ENCODE peak calls at places on chromosomes 11 and 22, in eight cellular contexts. T, I, C, F, S, K, H and X are unnamed samples. For H3K27me3, the result is how much of the 10 kb centered on the place peaks cover.

GRCh38 chr11:122491486-122491885 is 164.0 kb upstream of the UBASH3B start:
- DNase-seq in T (peak), F (no peak), S (peak), H (no peak), I (no peak), K (no peak), C (peak), X (no peak)

GRCh38 chr11:117984471-117984870 is 1.7 kb upstream of the IL10RA start:
- DNase-seq in H (no peak), F (no peak), C (no peak), S (no peak), I (no peak), T (no peak), K (no peak), X (no peak)

GRCh38 chr11:59187587-59187986 is 15.7 kb downstream of the DTX4 start:
- DNase-seq in I (peak), F (peak), K (peak), S (peak), T (no peak), C (peak), H (peak), X (no peak)

GRCh38 chr11:39570526-39570925 is 1888.9 kb downstream of the LRRC4C start:
- DNase-seq in S (no peak), C (no peak), K (no peak), F (no peak), I (no peak), H (no peak), T (no peak), X (no peak)

GRCh38 chr11:123798513-123799252 is 7.5 kb downstream of the OR6M1 start:
- DNase-seq in K (no peak), I (no peak), F (no peak), C (no peak), H (peak), T (no peak), S (no peak), X (no peak)

GRCh38 chr11:134410766-134411165 is 1.3 kb downstream of the B3GAT1 start:
- DNase-seq in T (no peak), K (no peak), C (no peak), H (no peak), S (no peak), F (no peak), I (no peak), X (no peak)

GRCh38 chr11:11173316-11174025 is 179.6 kb downstream of the CSNK2A3 start:
- DNase-seq in K (no peak), I (no peak), H (no peak), C (no peak), T (no peak), S (no peak), F (no peak), X (no peak)

GRCh38 chr11:127074151-127074761 is 73.7 kb upstream of the KIRREL3 start:
- DNase-seq in C (peak), F (no peak), S (peak), T (no peak), K (no peak), H (peak), I (no peak), X (no peak)

GRCh38 chr22:36439481-36440271 is 41.8 kb downstream of the TXN2 start:
- DNase-seq in H (peak), C (peak), I (peak), S (peak), F (peak), K (no peak), T (no peak), X (no peak)

GRCh38 chr11:121479839-121480238 is 27.1 kb upstream of the SORL1-AS1 start:
- DNase-seq in H (no peak), F (no peak), I (no peak), S (no peak), K (no peak), T (no peak), C (no peak), X (no peak)

GRCh38 chr11:100876826-100877545 is 189.9 kb downstream of the ARHGAP42 start:
- DNase-seq in S (peak), T (no peak), K (no peak), F (no peak), C (peak), H (no peak), I (no peak), X (no peak)

GRCh38 chr11:64372802-64373597 is 14.0 kb downstream of the RPS6KA4 start:
- DNase-seq in K (no peak), C (no peak), I (no peak), H (peak), F (no peak), T (no peak), S (no peak), X (no peak)

GRCh38 chr11:88535916-88536547 is 198.5 kb upstream of the CTSC start:
- DNase-seq in S (peak), F (no peak), I (no peak), K (no peak), C (peak), H (no peak), T (no peak), X (no peak)

GRCh38 chr22:19893363-19893762 is 38.7 kb upstream of the GNB1L start:
- DNase-seq in S (no peak), I (no peak), T (no peak), H (no peak), K (no peak), C (no peak), F (no peak), X (no peak)
- H3K27me3 ChIP-seq in S (under half), I (under half), T (under half), H (under half), K (under half), C (under half), F (under half), X (under half)

GRCh38 chr11:853682-854448 is 11.2 kb downstream of the TSPAN4 start:
- DNase-seq in T (no peak), F (no peak), H (no peak), C (no peak), I (no peak), S (no peak), K (no peak), X (no peak)
- H3K27me3 ChIP-seq in T (under half), F (under half), H (under half), C (under half), I (under half), S (under half), K (under half), X (under half)

GRCh38 chr22:27846910-27847309 is 45.4 kb upstream of the MN1 start:
- DNase-seq in C (no peak), S (no peak), I (no peak), T (no peak), K (no peak), F (no peak), H (no peak), X (no peak)
- H3K27me3 ChIP-seq in C (under half), S (under half), I (under half), T (under half), K (under half), F (under half), H (under half), X (under half)

DNA sequence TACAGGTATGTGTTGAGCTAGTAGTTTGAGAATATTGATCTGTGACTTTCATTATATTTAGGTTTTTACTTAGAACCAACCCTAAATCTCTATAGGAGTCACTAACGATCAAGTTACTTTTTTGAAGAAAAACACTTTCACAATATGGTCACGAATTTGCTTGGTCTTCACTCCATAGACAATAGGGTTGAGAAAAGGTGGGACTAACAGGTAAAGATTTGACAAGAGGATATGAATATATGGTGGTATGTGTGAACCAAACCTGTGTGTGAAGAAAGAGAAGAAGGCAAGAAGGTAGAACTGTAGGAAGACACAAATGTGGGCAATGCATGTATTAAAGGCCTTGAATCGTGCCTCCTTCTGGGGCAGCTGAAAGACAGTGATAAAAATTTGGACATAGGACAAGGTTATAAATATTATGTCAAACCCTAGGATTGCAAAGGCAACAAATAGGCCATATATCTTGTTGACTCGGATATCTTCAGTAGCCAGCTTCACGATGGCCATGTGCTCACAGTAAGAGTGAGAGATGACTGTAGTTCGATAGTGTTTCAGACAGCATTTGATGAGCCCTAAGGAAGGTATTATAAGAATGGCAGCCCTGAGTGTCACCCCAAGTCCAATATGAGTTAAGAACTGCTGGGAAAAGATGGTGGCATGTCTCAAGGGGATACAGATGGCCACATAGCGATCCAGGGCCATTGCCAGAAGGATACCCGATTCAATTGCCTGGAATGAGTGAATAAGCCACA is 6.4 kb downstream of the OR52A5 start:
- DNase-seq in S (no peak), T (no peak), K (no peak), C (no peak), H (no peak), I (no peak), F (no peak), X (no peak)
- H3K27me3 ChIP-seq in S (under half), T (under half), K (under half), C (under half), H (under half), I (under half), F (under half), X (under half)

GRCh38 chr22:44245438-44245837 is 64.7 kb downstream of the PARVG start:
- DNase-seq in T (peak), K (no peak), I (peak), C (no peak), S (no peak), H (no peak), F (no peak), X (no peak)

GRCh38 chr22:44247923-44248892 is 64.5 kb downstream of the SHISAL1 start:
- DNase-seq in K (no peak), F (no peak), I (no peak), T (peak), S (no peak), C (no peak), H (no peak), X (no peak)

GRCh38 chr22:44247346-44247745 is 65.4 kb downstream of the SHISAL1 start:
- DNase-seq in K (no peak), C (no peak), S (no peak), T (peak), I (no peak), F (no peak), H (no peak), X (no peak)

GRCh38 chr22:44245867-44246266 is 65.1 kb downstream of the PARVG start:
- DNase-seq in H (no peak), F (no peak), S (no peak), C (no peak), K (no peak), T (peak), I (no peak), X (no peak)

DNA sequence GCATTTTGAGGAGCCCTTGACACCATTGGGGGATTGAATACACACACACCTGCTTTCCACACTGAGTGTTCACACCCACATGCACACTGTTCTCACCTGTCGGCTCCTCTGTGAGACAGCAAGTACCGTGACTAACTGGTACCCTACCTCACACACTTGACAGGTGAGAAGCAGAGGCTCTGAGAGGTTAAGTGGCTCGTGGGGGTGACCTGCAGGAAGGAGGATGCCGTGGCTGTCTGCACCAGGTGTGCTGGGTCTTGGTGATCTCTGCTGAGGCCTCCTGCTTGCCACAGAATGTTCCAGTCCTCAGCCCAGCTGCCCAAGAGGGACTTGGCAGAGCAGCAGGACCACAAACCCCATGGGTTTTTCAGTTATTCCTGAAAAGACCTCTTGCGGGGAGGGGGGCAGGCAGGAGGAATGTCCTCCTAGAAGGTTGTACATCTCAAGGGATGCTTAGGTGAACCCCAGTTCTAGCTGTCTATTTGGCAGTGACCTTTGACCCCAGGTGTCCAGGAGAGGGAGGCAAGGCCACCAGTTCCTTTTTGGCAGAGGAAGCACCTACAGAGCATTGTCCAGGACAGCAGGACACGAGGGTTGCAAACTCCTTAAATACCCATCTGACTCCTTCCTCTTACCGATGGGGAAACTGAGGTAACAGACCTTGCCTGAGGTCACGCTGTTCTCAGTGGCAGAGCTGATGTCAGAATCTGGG is 66.0 kb downstream of the SHISAL1 start:
- DNase-seq in H (no peak), I (no peak), T (no peak), K (no peak), S (no peak), F (no peak), C (no peak), X (no peak)
- H3K27me3 ChIP-seq in H (under half), I (under half), T (under half), K (under half), S (under half), F (under half), C (under half), X (under half)

DNA sequence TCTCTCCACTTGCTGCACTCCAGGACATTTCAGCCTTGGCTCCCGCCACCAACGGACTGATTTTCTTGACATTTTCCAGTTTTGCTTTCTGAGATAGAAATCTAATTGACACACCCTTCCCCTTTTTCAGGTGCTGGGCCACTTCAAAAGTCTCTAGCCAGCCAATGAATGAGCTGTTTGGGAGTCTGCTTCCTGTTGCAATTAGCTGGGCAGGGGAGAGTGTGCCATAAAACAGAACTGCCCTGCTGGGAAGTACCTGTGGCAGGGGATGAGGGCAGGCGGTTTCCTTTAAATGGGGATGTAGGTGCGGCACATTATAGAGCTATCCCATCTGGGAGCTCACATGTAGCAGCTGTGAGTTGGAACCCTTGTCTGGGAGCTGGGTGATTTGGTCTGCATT is 21.1 kb upstream of the PLET1 start:
- DNase-seq in H (no peak), I (no peak), K (no peak), F (no peak), S (no peak), T (no peak), C (no peak), X (no peak)
- H3K27me3 ChIP-seq in H (under half), I (under half), K (under half), F (under half), S (under half), T (under half), C (under half), X (under half)

GRCh38 chr11:1548221-1549070 is 23.6 kb downstream of the DUSP8 start:
- DNase-seq in C (peak), H (peak), T (peak), F (peak), K (peak), I (peak), S (peak), X (peak)

GRCh38 chr11:1546077-1546535 is 26.0 kb downstream of the DUSP8 start:
- DNase-seq in F (no peak), C (no peak), I (peak), K (no peak), H (no peak), S (no peak), T (no peak), X (no peak)

GRCh38 chr11:1546536-1547466 is 25.3 kb downstream of the DUSP8 start:
- DNase-seq in K (peak), T (no peak), C (peak), F (no peak), H (peak), S (peak), I (peak), X (no peak)

GRCh38 chr11:1547467-1548098 is 24.5 kb downstream of the DUSP8 start:
- DNase-seq in T (no peak), F (no peak), S (no peak), H (no peak), I (peak), C (no peak), K (no peak), X (no peak)

DNA sequence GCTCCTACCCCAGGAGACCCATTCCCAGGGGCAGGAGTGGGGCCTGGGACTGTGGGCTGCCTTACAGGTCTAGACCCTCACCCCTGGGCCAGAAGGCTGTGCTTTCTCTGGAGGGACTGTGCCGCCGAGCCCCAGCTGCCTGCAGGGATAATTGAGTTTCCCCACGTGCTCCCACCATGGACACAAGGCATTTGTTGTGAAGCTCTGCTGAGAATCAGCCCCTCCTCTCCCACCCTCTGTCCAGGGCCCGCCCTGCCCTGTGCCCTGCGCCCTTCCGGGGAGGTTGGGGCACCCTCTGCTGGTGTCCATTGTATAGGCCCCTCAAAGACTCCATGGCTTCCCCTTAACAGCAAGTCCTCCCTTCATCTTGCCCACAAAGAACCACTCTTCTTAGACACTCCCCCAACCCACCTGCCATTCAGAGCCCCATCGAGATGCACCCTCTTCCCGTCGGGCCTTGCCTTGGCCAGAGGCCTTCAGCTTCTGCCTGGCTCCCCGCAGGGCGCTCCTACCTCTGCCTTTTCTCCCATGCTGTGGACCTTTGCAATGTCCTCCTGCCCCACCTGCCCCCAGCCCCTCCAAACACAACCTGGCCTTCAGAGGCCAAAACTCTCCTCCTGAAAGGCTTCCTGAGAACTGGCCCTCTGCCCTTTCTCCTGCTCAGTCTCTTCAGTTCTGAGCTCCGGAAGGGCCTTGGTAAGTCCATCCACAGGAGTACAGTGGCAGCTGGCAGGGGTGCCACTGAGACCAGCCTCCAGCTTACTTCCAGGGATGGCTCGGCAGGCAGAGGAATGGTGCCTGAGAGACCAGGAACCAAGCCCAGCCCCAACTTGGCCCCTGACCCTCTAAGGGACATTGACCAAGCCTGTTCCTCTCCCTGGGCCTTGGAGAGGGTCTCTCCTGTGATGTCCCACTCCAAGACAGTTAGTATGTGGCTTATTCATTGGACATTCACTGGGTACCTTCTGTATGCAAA is 22.4 kb downstream of the DUSP8 start:
- DNase-seq in I (peak), F (no peak), C (no peak), K (no peak), H (no peak), S (no peak), T (no peak), X (no peak)
- H3K27me3 ChIP-seq in I (under half), F (under half), C (under half), K (under half), H (under half), S (under half), T (under half), X (under half)